ENCODE peak calls at places on chromosome 20, in ten cellular contexts. N is EL; R is stimulated activated CD8-positive, alpha-beta memory T cell treated with anti-CD3 and anti-CD28 coated beads, Interleukin-15, amount 100 ng/mL, for 1 hour; T is mesenteric fat pad; L is HS-5; P is fibroblast of the aortic adventitia; W is AG04449; B is MCF 10A; O is C1 segment of cervical spinal cord; V is smooth muscle cell of the brain vasculature. X is an unnamed sample.

GRCh38 chr20:49853640-49854039 is 41.0 kb downstream of the SLC9A8 start:
- DNase-seq in N (peak; percentile 68), L (peak; percentile 75), T (no peak), P (peak; percentile 40), V (no peak), O (no peak), R (no peak), W (no peak), B (peak; percentile 73), X (peak; percentile 91)

GRCh38 chr20:53622247-53623114 is 28.8 kb upstream of the ZNF217 start:
- DNase-seq in W (no peak), N (no peak), L (no peak), O (no peak), B (no peak), T (no peak), R (no peak), P (no peak), V (no peak), X (peak; percentile 35)

GRCh38 chr20:26208296-26209091 is 511.8 kb upstream of the ZNF337 start:
- DNase-seq in N (peak; percentile 9), V (no peak), R (no peak), O (no peak), T (no peak), L (no peak), W (no peak), P (no peak), B (no peak), X (peak; percentile 0)

GRCh38 chr20:56765172-56766073 is 136.3 kb downstream of the TFAP2C start:
- DNase-seq in L (no peak), R (no peak), V (no peak), P (no peak), W (no peak), N (no peak), T (no peak), O (no peak), B (peak; percentile 85), X (peak; percentile 39)

GRCh38 chr20:45459606-45460005 is 9.9 kb upstream of the WFDC2 start:
- DNase-seq in B (peak; percentile 16), P (peak; percentile 12), L (no peak), O (no peak), T (no peak), R (no peak), W (no peak), N (no peak), V (no peak), X (peak; percentile 6)

GRCh38 chr20:59230385-59230784 is 66.8 kb downstream of the ZNF831 start:
- DNase-seq in N (no peak), L (no peak), B (no peak), T (no peak), O (no peak), V (no peak), W (no peak), R (no peak), P (no peak), X (no peak)

GRCh38 chr20:8331740-8332412 is 199.8 kb downstream of the PLCB1 start:
- DNase-seq in V (peak; percentile 32), W (peak; percentile 42), T (no peak), N (peak; percentile 81), R (no peak), P (peak; percentile 53), L (no peak), B (peak; percentile 86), O (no peak), X (peak; percentile 14)

GRCh38 chr20:36097331-36097730 is 57.2 kb upstream of the EPB41L1 start:
- DNase-seq in P (peak; percentile 91), N (peak; percentile 75), L (peak; percentile 32), W (peak; percentile 44), T (no peak), V (no peak), B (peak; percentile 70), R (no peak), O (no peak), X (peak; percentile 76)

GRCh38 chr20:62602550-62602949 is 39.8 kb upstream of the SLCO4A1 start:
- DNase-seq in T (no peak), P (no peak), L (no peak), R (no peak), O (no peak), B (peak; percentile 95), W (no peak), V (no peak), N (no peak), X (no peak)

GRCh38 chr20:34364013-34364382 is 925 bp downstream of the ITCH start:
- DNase-seq in P (peak; percentile 54), O (no peak), N (peak; percentile 36), V (no peak), R (no peak), W (no peak), T (no peak), B (peak; percentile 37), L (no peak), X (peak; percentile 68)

GRCh38 chr20:62487564-62488086 is 11.8 kb upstream of the GATA5 start:
- DNase-seq in L (no peak), N (no peak), W (no peak), T (no peak), P (no peak), R (no peak), O (no peak), B (no peak), V (no peak), X (no peak)

GRCh38 chr20:52959125-52959524 is 13.0 kb upstream of the TSHZ2 start:
- DNase-seq in B (no peak), W (no peak), P (no peak), T (no peak), V (no peak), O (no peak), N (no peak), R (no peak), L (no peak), X (peak; percentile 10)

GRCh38 chr20:33059136-33059535 is 5.4 kb downstream of the BPIFB3 start:
- DNase-seq in V (no peak), W (no peak), P (no peak), T (no peak), O (no peak), L (no peak), N (no peak), B (no peak), R (no peak), X (no peak)

GRCh38 chr20:14925286-14925685 is 587.9 kb upstream of the FLRT3 start:
- DNase-seq in O (no peak), N (peak; percentile 13), V (no peak), B (peak; percentile 27), R (no peak), W (no peak), T (no peak), P (peak; percentile 16), L (peak; percentile 43), X (peak; percentile 68)

GRCh38 chr20:63115651-63116411 is 100.1 kb downstream of the YTHDF1 start:
- DNase-seq in O (no peak), L (no peak), P (no peak), R (no peak), B (no peak), T (no peak), V (no peak), N (no peak), W (no peak), X (no peak)

GRCh38 chr20:57653910-57654309 is 33.7 kb upstream of the ZBP1 start:
- DNase-seq in L (no peak), W (no peak), R (no peak), V (no peak), N (no peak), P (no peak), B (no peak), O (no peak), T (peak; percentile 64), X (no peak)

GRCh38 chr20:3667434-3668037 is 4.3 kb upstream of the GFRA4 start:
- DNase-seq in B (no peak), W (no peak), O (no peak), L (no peak), P (no peak), V (no peak), N (no peak), R (no peak), T (no peak), X (no peak)

GRCh38 chr20:60477958-60478357 is 519.7 kb downstream of the CDH26 start:
- DNase-seq in L (no peak), W (no peak), V (no peak), O (no peak), T (no peak), N (no peak), R (no peak), P (no peak), B (no peak), X (no peak)

GRCh38 chr20:34111057-34111711 is 859 bp downstream of the EIF2S2 start:
- DNase-seq in W (no peak), L (no peak), P (peak; percentile 81), O (no peak), R (no peak), N (peak; percentile 64), T (no peak), B (peak; percentile 58), V (no peak), X (peak; percentile 68)

GRCh38 chr20:49400904-49401303 is 81.6 kb downstream of the KCNB1 start:
- DNase-seq in T (no peak), P (peak; percentile 64), L (no peak), W (peak; percentile 17), O (no peak), V (peak; percentile 81), B (no peak), N (peak; percentile 20), R (no peak), X (peak; percentile 31)

X was measured in dermis blood vessel endothelial cell.